ENCODE peak calls at places on chromosome 2, in seven cellular contexts. X, I, S, G, F, L and R are unnamed samples.

GRCh38 chr2:146652311-146652710 is 1192.5 kb upstream of the ACVR2A start:
- DNase-seq in X (peak; percentile 44), I (peak; percentile 62), S (peak; percentile 59), G (no peak), F (no peak), L (no peak), R (no peak)

GRCh38 chr2:170886391-170886790 is 42.7 kb upstream of the GORASP2 start:
- DNase-seq in X (peak; percentile 95), I (peak; percentile 29), S (peak; percentile 97), G (no peak), F (no peak), L (no peak), R (no peak)

GRCh38 chr2:139526781-139527180 is 746.6 kb upstream of the NXPH2 start:
- DNase-seq in X (no peak), I (no peak), S (no peak), G (no peak), F (no peak), L (no peak), R (no peak)

GRCh38 chr2:175030380-175031271 is 25.4 kb upstream of the CHN1 start:
- DNase-seq in X (peak; percentile 10), I (peak; percentile 58), S (peak; percentile 37), G (no peak), F (no peak), L (no peak), R (peak; percentile 83)

GRCh38 chr2:109145286-109145685 is 16.3 kb downstream of the SH3RF3 start:
- DNase-seq in X (no peak), I (no peak), S (no peak), G (no peak), F (no peak), L (no peak), R (no peak)

GRCh38 chr2:714005-714741 is 37.0 kb upstream of the TMEM18 start:
- DNase-seq in X (no peak), I (peak; percentile 54), S (peak; percentile 10), G (peak; percentile 67), F (peak; percentile 52), L (no peak), R (no peak)

GRCh38 chr2:172230783-172231446 is 128.2 kb upstream of the DLX2 start:
- DNase-seq in X (peak; percentile 47), I (no peak), S (peak; percentile 56), G (no peak), F (no peak), L (no peak), R (no peak)

GRCh38 chr2:11553661-11554429 is 20.0 kb downstream of the GREB1 start:
- DNase-seq in X (peak; percentile 55), I (peak; percentile 4), S (peak; percentile 64), G (no peak), F (peak; percentile 29), L (no peak), R (no peak)

GRCh38 chr2:171894612-171894947 is 536 bp upstream of the SLC25A12 start:
- DNase-seq in X (no peak), I (no peak), S (no peak), G (no peak), F (no peak), L (no peak), R (no peak)

GRCh38 chr2:15485949-15486348 is 75.2 kb downstream of the NBAS start:
- DNase-seq in X (no peak), I (no peak), S (no peak), G (no peak), F (no peak), L (no peak), R (no peak)

GRCh38 chr2:179991344-179991743 is 15.8 kb downstream of the CWC22 start:
- DNase-seq in X (no peak), I (no peak), S (no peak), G (no peak), F (no peak), L (no peak), R (no peak)

GRCh38 chr2:55856936-55857335 is 66.6 kb downstream of the EFEMP1 start:
- DNase-seq in X (peak; percentile 68), I (peak; percentile 59), S (peak; percentile 73), G (no peak), F (no peak), L (no peak), R (no peak)

GRCh38 chr2:15808221-15808574 is 132.2 kb upstream of the MYCN start:
- DNase-seq in X (no peak), I (no peak), S (no peak), G (no peak), F (no peak), L (no peak), R (no peak)

GRCh38 chr2:200810252-200810650 is 1.5 kb upstream of the BZW1 start:
- DNase-seq in X (peak; percentile 84), I (peak; percentile 93), S (peak; percentile 87), G (peak; percentile 27), F (no peak), L (no peak), R (no peak)

GRCh38 chr2:139721454-139721995 is 941.3 kb upstream of the NXPH2 start:
- DNase-seq in X (no peak), I (no peak), S (no peak), G (no peak), F (no peak), L (no peak), R (no peak)

GRCh38 chr2:60366178-60366577 is 187.3 kb downstream of the BCL11A start:
- DNase-seq in X (no peak), I (no peak), S (no peak), G (no peak), F (no peak), L (no peak), R (peak; percentile 23)

GRCh38 chr2:37201766-37202165 is 5.5 kb downstream of the CEBPZOS start:
- DNase-seq in X (peak; percentile 65), I (peak; percentile 66), S (peak; percentile 70), G (no peak), F (no peak), L (no peak), R (no peak)

GRCh38 chr2:81263989-81264388 is 959.4 kb upstream of the LRRTM1 start:
- DNase-seq in X (no peak), I (no peak), S (no peak), G (no peak), F (no peak), L (no peak), R (no peak)

GRCh38 chr2:81260320-81260719 is 955.8 kb upstream of the LRRTM1 start:
- DNase-seq in X (no peak), I (no peak), S (peak; percentile 1), G (no peak), F (no peak), L (no peak), R (no peak)

DNA sequence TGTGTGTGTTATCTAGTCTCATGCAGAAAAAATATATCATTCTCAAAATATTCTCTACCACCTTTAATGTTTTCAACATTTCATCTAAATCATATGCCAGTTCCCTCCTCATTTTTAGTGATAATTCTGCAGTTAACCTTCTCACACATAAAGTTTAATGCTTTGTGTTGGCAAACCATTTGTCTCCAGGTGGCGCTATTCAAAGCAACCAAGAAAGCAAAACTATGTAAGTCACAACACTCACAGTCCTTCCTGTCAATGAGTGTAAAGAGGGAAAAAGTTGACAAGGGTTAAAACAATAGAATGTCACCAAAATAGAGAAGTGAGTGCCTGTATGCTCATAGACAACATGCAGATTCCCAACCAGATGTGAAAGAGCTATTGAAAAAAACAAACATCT is 961.6 kb upstream of the LRRTM1 start:
- DNase-seq in X (no peak), I (no peak), S (no peak), G (no peak), F (no peak), L (no peak), R (no peak)
- TF ChIP-seq CTCF in X (no peak), I (no peak), S (peak; percentile 31), G (no peak), F (no peak), L (peak; percentile 20), R (no peak)

GRCh38 chr2:206217162-206217561 is 57.3 kb upstream of the ZDBF2 start:
- DNase-seq in X (no peak), I (no peak), S (no peak), G (no peak), F (no peak), L (no peak), R (no peak)
- H3K4me3 ChIP-seq in X (peak overlapping the region; percentile 6), I (no peak overlapping the region), S (no peak overlapping the region), G (no peak overlapping the region), F (no peak overlapping the region), L (no peak overlapping the region), R (no peak overlapping the region)

DNA sequence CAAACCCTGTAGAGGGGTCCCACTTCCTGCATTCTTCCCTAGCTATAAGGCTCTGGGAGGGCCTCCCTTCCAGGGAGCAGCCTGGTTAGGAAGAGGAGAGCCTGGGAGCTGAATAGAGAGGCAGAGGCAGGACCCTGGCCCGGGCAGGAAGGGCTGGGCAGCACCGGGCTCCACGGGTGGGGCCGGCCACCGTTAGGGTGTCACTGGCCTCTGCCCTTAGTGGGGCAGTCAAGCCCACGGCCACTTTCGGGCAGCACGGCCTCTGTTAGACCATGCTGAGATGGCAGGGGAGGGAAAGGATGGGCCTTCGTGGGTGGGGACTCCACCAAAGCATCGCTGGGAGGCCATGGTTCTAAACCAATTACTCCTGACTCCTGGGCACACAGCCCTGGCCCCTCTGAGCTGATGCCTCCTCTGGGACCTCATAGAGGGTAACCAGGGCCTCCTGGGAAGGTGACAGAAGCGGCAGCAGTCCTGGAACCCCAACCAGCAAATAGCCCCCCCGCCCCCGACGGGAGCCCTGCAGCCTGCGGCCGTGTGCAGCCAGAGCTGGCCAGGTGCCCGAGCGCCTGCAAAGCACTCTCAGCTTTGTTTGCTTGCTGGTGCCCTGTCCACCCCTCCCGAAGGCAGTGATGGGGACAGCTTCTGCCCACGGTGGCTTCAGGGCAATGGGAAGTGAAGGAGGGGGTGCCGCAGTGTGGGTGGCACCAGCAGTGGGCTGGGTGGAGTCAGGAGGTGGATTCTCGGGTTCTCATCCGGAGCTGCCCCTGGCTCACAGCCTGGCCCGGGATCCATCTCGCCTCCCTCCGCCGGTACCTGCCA is 16.3 kb upstream of the HPCAL1 start:
- DNase-seq in X (no peak), I (no peak), S (no peak), G (peak; percentile 69), F (no peak), L (peak; percentile 88), R (peak; percentile 90)
- H3K27ac ChIP-seq in X (no peak overlapping the region), I (no peak overlapping the region), S (no peak overlapping the region), G (peak overlapping the region; percentile 29), F (no peak overlapping the region), L (peak overlapping the region; percentile 78), R (peak overlapping the region; percentile 59)

GRCh38 chr2:96264656-96265348 is 995 bp downstream of the TMEM127 start:
- DNase-seq in X (peak; percentile 14), I (peak; percentile 29), S (peak; percentile 45), G (peak; percentile 43), F (peak; percentile 35), L (peak; percentile 89), R (no peak)
- TF ChIP-seq CTCF in X (peak; percentile 45), I (peak; percentile 46), S (peak; percentile 45), G (no peak), F (no peak), L (no peak), R (peak; percentile 14)